ENCODE peak calls at places on chromosomes 5 and 9, in five cellular contexts. One of them, this sample, is unnamed.

GRCh38 chr9:126745574-126746411 is 59.0 kb upstream of the ZBTB43 start:
- DNase-seq in cardiac muscle cell: no peak
- DNase-seq in left ventricle myocardium superior: no peak
- DNase-seq in activated CD4-positive, alpha-beta T cell treated with anti-CD3 and anti-CD28 coated beads, Interleukin-2, amount 50 U/mL, for 4 hours: no peak
- DNase-seq in kidney tubule cell: no peak
- DNase-seq in this sample: no peak

GRCh38 chr5:6574111-6574510 is 58.7 kb downstream of the NSUN2 start:
- DNase-seq in left ventricle myocardium superior: no peak
- DNase-seq in kidney tubule cell: no peak
- DNase-seq in activated CD4-positive, alpha-beta T cell treated with anti-CD3 and anti-CD28 coated beads, Interleukin-2, amount 50 U/mL, for 4 hours: no peak
- DNase-seq in cardiac muscle cell: no peak
- DNase-seq in this sample: no peak

GRCh38 chr5:158976035-158976434 is 123.7 kb downstream of the EBF1 start:
- DNase-seq in activated CD4-positive, alpha-beta T cell treated with anti-CD3 and anti-CD28 coated beads, Interleukin-2, amount 50 U/mL, for 4 hours: no peak
- DNase-seq in kidney tubule cell: peak
- DNase-seq in left ventricle myocardium superior: no peak
- DNase-seq in cardiac muscle cell: peak
- DNase-seq in this sample: peak

GRCh38 chr9:6584881-6585597 is 60.5 kb downstream of the GLDC start:
- DNase-seq in left ventricle myocardium superior: no peak
- DNase-seq in cardiac muscle cell: peak
- DNase-seq in activated CD4-positive, alpha-beta T cell treated with anti-CD3 and anti-CD28 coated beads, Interleukin-2, amount 50 U/mL, for 4 hours: no peak
- DNase-seq in kidney tubule cell: peak
- DNase-seq in this sample: peak

GRCh38 chr5:139601429-139601828 is 40.3 kb downstream of the UBE2D2 start:
- DNase-seq in left ventricle myocardium superior: peak
- DNase-seq in kidney tubule cell: no peak
- DNase-seq in activated CD4-positive, alpha-beta T cell treated with anti-CD3 and anti-CD28 coated beads, Interleukin-2, amount 50 U/mL, for 4 hours: no peak
- DNase-seq in cardiac muscle cell: no peak
- DNase-seq in this sample: no peak

GRCh38 chr5:43037929-43038510 is 2.1 kb downstream of the ANXA2R start:
- DNase-seq in cardiac muscle cell: peak
- DNase-seq in left ventricle myocardium superior: no peak
- DNase-seq in activated CD4-positive, alpha-beta T cell treated with anti-CD3 and anti-CD28 coated beads, Interleukin-2, amount 50 U/mL, for 4 hours: no peak
- DNase-seq in kidney tubule cell: peak
- DNase-seq in this sample: peak

GRCh38 chr9:121748727-121749546 is 97.5 kb downstream of the DAB2IP start:
- DNase-seq in kidney tubule cell: no peak
- DNase-seq in left ventricle myocardium superior: peak
- DNase-seq in activated CD4-positive, alpha-beta T cell treated with anti-CD3 and anti-CD28 coated beads, Interleukin-2, amount 50 U/mL, for 4 hours: no peak
- DNase-seq in cardiac muscle cell: no peak
- DNase-seq in this sample: no peak

GRCh38 chr5:114858964-114859363 is 310.7 kb downstream of the TRIM36 start:
- DNase-seq in kidney tubule cell: no peak
- DNase-seq in cardiac muscle cell: no peak
- DNase-seq in left ventricle myocardium superior: no peak
- DNase-seq in activated CD4-positive, alpha-beta T cell treated with anti-CD3 and anti-CD28 coated beads, Interleukin-2, amount 50 U/mL, for 4 hours: no peak
- DNase-seq in this sample: no peak

GRCh38 chr9:33506626-33507370 is 17.3 kb upstream of the ANKRD18B start:
- DNase-seq in cardiac muscle cell: peak
- DNase-seq in activated CD4-positive, alpha-beta T cell treated with anti-CD3 and anti-CD28 coated beads, Interleukin-2, amount 50 U/mL, for 4 hours: no peak
- DNase-seq in left ventricle myocardium superior: no peak
- DNase-seq in kidney tubule cell: peak
- DNase-seq in this sample: peak

GRCh38 chr5:78497573-78498533 is 137.4 kb downstream of the SCAMP1 start:
- DNase-seq in left ventricle myocardium superior: peak
- DNase-seq in activated CD4-positive, alpha-beta T cell treated with anti-CD3 and anti-CD28 coated beads, Interleukin-2, amount 50 U/mL, for 4 hours: no peak
- DNase-seq in cardiac muscle cell: no peak
- DNase-seq in kidney tubule cell: no peak
- DNase-seq in this sample: no peak

GRCh38 chr5:132557425-132557805 is 638 bp downstream of the RAD50 start:
- DNase-seq in activated CD4-positive, alpha-beta T cell treated with anti-CD3 and anti-CD28 coated beads, Interleukin-2, amount 50 U/mL, for 4 hours: peak
- DNase-seq in cardiac muscle cell: peak
- DNase-seq in left ventricle myocardium superior: peak
- DNase-seq in kidney tubule cell: peak
- DNase-seq in this sample: peak

GRCh38 chr9:4855861-4856260 is 63.1 kb downstream of the RCL1 start:
- DNase-seq in kidney tubule cell: peak
- DNase-seq in cardiac muscle cell: no peak
- DNase-seq in activated CD4-positive, alpha-beta T cell treated with anti-CD3 and anti-CD28 coated beads, Interleukin-2, amount 50 U/mL, for 4 hours: no peak
- DNase-seq in left ventricle myocardium superior: no peak
- DNase-seq in this sample: no peak

GRCh38 chr9:130137081-130137869 is 34.9 kb upstream of the NCS1 start:
- DNase-seq in cardiac muscle cell: no peak
- DNase-seq in kidney tubule cell: peak
- DNase-seq in left ventricle myocardium superior: peak
- DNase-seq in activated CD4-positive, alpha-beta T cell treated with anti-CD3 and anti-CD28 coated beads, Interleukin-2, amount 50 U/mL, for 4 hours: no peak
- DNase-seq in this sample: peak

GRCh38 chr5:36523450-36523849 is 83.0 kb upstream of the SLC1A3 start:
- DNase-seq in cardiac muscle cell: no peak
- DNase-seq in activated CD4-positive, alpha-beta T cell treated with anti-CD3 and anti-CD28 coated beads, Interleukin-2, amount 50 U/mL, for 4 hours: no peak
- DNase-seq in left ventricle myocardium superior: no peak
- DNase-seq in kidney tubule cell: no peak
- DNase-seq in this sample: no peak

GRCh38 chr5:13567819-13568218 is 376.7 kb downstream of the DNAH5 start:
- DNase-seq in kidney tubule cell: peak
- DNase-seq in cardiac muscle cell: no peak
- DNase-seq in activated CD4-positive, alpha-beta T cell treated with anti-CD3 and anti-CD28 coated beads, Interleukin-2, amount 50 U/mL, for 4 hours: no peak
- DNase-seq in left ventricle myocardium superior: no peak
- DNase-seq in this sample: peak

GRCh38 chr5:52043543-52043942 is 660.3 kb downstream of the ISL1 start:
- DNase-seq in activated CD4-positive, alpha-beta T cell treated with anti-CD3 and anti-CD28 coated beads, Interleukin-2, amount 50 U/mL, for 4 hours: no peak
- DNase-seq in cardiac muscle cell: no peak
- DNase-seq in kidney tubule cell: no peak
- DNase-seq in left ventricle myocardium superior: no peak
- DNase-seq in this sample: no peak

GRCh38 chr5:142924135-142924883 is 154.1 kb downstream of the ARHGAP26 start:
- DNase-seq in left ventricle myocardium superior: no peak
- DNase-seq in activated CD4-positive, alpha-beta T cell treated with anti-CD3 and anti-CD28 coated beads, Interleukin-2, amount 50 U/mL, for 4 hours: no peak
- DNase-seq in cardiac muscle cell: peak
- DNase-seq in kidney tubule cell: no peak
- DNase-seq in this sample: no peak

GRCh38 chr5:178306430-178307225 is 74.0 kb upstream of the PHYKPL start:
- DNase-seq in left ventricle myocardium superior: no peak
- DNase-seq in cardiac muscle cell: no peak
- DNase-seq in activated CD4-positive, alpha-beta T cell treated with anti-CD3 and anti-CD28 coated beads, Interleukin-2, amount 50 U/mL, for 4 hours: no peak
- DNase-seq in kidney tubule cell: no peak
- DNase-seq in this sample: no peak

GRCh38 chr5:53569486-53569885 is 9.0 kb downstream of the NDUFS4 start:
- DNase-seq in cardiac muscle cell: no peak
- DNase-seq in kidney tubule cell: no peak
- DNase-seq in activated CD4-positive, alpha-beta T cell treated with anti-CD3 and anti-CD28 coated beads, Interleukin-2, amount 50 U/mL, for 4 hours: no peak
- DNase-seq in left ventricle myocardium superior: no peak
- DNase-seq in this sample: no peak

GRCh38 chr9:14749738-14750137 is 27.2 kb upstream of the CER1 start:
- DNase-seq in kidney tubule cell: no peak
- DNase-seq in cardiac muscle cell: no peak
- DNase-seq in activated CD4-positive, alpha-beta T cell treated with anti-CD3 and anti-CD28 coated beads, Interleukin-2, amount 50 U/mL, for 4 hours: no peak
- DNase-seq in left ventricle myocardium superior: no peak
- DNase-seq in this sample: no peak

GRCh38 chr5:119951330-119951934 is 322.1 kb downstream of the FAM170A start:
- DNase-seq in cardiac muscle cell: no peak
- DNase-seq in kidney tubule cell: no peak
- DNase-seq in activated CD4-positive, alpha-beta T cell treated with anti-CD3 and anti-CD28 coated beads, Interleukin-2, amount 50 U/mL, for 4 hours: no peak
- DNase-seq in left ventricle myocardium superior: no peak
- DNase-seq in this sample: no peak

GRCh38 chr5:11007251-11007650 is 246.2 kb upstream of the DAP start:
- DNase-seq in kidney tubule cell: peak
- DNase-seq in activated CD4-positive, alpha-beta T cell treated with anti-CD3 and anti-CD28 coated beads, Interleukin-2, amount 50 U/mL, for 4 hours: no peak
- DNase-seq in left ventricle myocardium superior: peak
- DNase-seq in cardiac muscle cell: no peak
- DNase-seq in this sample: no peak

GRCh38 chr5:171808951-171809350 is 23.3 kb downstream of the SMIM23 start:
- DNase-seq in activated CD4-positive, alpha-beta T cell treated with anti-CD3 and anti-CD28 coated beads, Interleukin-2, amount 50 U/mL, for 4 hours: no peak
- DNase-seq in cardiac muscle cell: no peak
- DNase-seq in kidney tubule cell: peak
- DNase-seq in left ventricle myocardium superior: no peak
- DNase-seq in this sample: no peak

GRCh38 chr5:135800656-135801055 is 33.8 kb upstream of the SLC25A48 start:
- DNase-seq in activated CD4-positive, alpha-beta T cell treated with anti-CD3 and anti-CD28 coated beads, Interleukin-2, amount 50 U/mL, for 4 hours: no peak
- DNase-seq in kidney tubule cell: no peak
- DNase-seq in left ventricle myocardium superior: no peak
- DNase-seq in cardiac muscle cell: no peak
- DNase-seq in this sample: no peak

GRCh38 chr5:5726401-5726800 is 303.9 kb downstream of the ICE1 start:
- DNase-seq in left ventricle myocardium superior: no peak
- DNase-seq in kidney tubule cell: no peak
- DNase-seq in activated CD4-positive, alpha-beta T cell treated with anti-CD3 and anti-CD28 coated beads, Interleukin-2, amount 50 U/mL, for 4 hours: no peak
- DNase-seq in cardiac muscle cell: no peak
- DNase-seq in this sample: no peak

GRCh38 chr5:109485030-109485429 is 75.3 kb upstream of the PJA2 start:
- DNase-seq in kidney tubule cell: peak
- DNase-seq in cardiac muscle cell: peak
- DNase-seq in activated CD4-positive, alpha-beta T cell treated with anti-CD3 and anti-CD28 coated beads, Interleukin-2, amount 50 U/mL, for 4 hours: no peak
- DNase-seq in left ventricle myocardium superior: peak
- DNase-seq in this sample: no peak

GRCh38 chr5:72160959-72161358 is 53.7 kb downstream of the MAP1B start:
- DNase-seq in kidney tubule cell: peak
- DNase-seq in activated CD4-positive, alpha-beta T cell treated with anti-CD3 and anti-CD28 coated beads, Interleukin-2, amount 50 U/mL, for 4 hours: no peak
- DNase-seq in cardiac muscle cell: no peak
- DNase-seq in left ventricle myocardium superior: no peak
- DNase-seq in this sample: no peak

GRCh38 chr5:159805021-159805420 is 111.3 kb upstream of the ADRA1B start:
- DNase-seq in kidney tubule cell: no peak
- DNase-seq in activated CD4-positive, alpha-beta T cell treated with anti-CD3 and anti-CD28 coated beads, Interleukin-2, amount 50 U/mL, for 4 hours: no peak
- DNase-seq in left ventricle myocardium superior: peak
- DNase-seq in cardiac muscle cell: peak
- DNase-seq in this sample: no peak

GRCh38 chr5:36301858-36302603 is at the start of gene RANBP3L:
- DNase-seq in cardiac muscle cell: peak
- DNase-seq in left ventricle myocardium superior: no peak
- DNase-seq in kidney tubule cell: no peak
- DNase-seq in activated CD4-positive, alpha-beta T cell treated with anti-CD3 and anti-CD28 coated beads, Interleukin-2, amount 50 U/mL, for 4 hours: no peak
- DNase-seq in this sample: no peak

GRCh38 chr5:172274951-172275753 is 8.4 kb downstream of the UBTD2 start:
- DNase-seq in activated CD4-positive, alpha-beta T cell treated with anti-CD3 and anti-CD28 coated beads, Interleukin-2, amount 50 U/mL, for 4 hours: peak
- DNase-seq in left ventricle myocardium superior: no peak
- DNase-seq in cardiac muscle cell: peak
- DNase-seq in kidney tubule cell: peak
- DNase-seq in this sample: peak

GRCh38 chr9:29865764-29866313 is 2292.6 kb upstream of the C9orf72 start:
- DNase-seq in kidney tubule cell: no peak
- DNase-seq in left ventricle myocardium superior: no peak
- DNase-seq in cardiac muscle cell: no peak
- DNase-seq in activated CD4-positive, alpha-beta T cell treated with anti-CD3 and anti-CD28 coated beads, Interleukin-2, amount 50 U/mL, for 4 hours: no peak
- DNase-seq in this sample: no peak

GRCh38 chr5:135399838-135400542 is 959 bp upstream of the MACROH2A1 start:
- DNase-seq in left ventricle myocardium superior: no peak
- DNase-seq in activated CD4-positive, alpha-beta T cell treated with anti-CD3 and anti-CD28 coated beads, Interleukin-2, amount 50 U/mL, for 4 hours: no peak
- DNase-seq in kidney tubule cell: no peak
- DNase-seq in cardiac muscle cell: no peak
- DNase-seq in this sample: no peak

GRCh38 chr5:146562461-146562860 is 46.5 kb upstream of the GPR151 start:
- DNase-seq in cardiac muscle cell: no peak
- DNase-seq in activated CD4-positive, alpha-beta T cell treated with anti-CD3 and anti-CD28 coated beads, Interleukin-2, amount 50 U/mL, for 4 hours: no peak
- DNase-seq in kidney tubule cell: no peak
- DNase-seq in left ventricle myocardium superior: no peak
- DNase-seq in this sample: no peak

GRCh38 chr5:87717761-87718160 is 305.0 kb upstream of the CCNH start:
- DNase-seq in left ventricle myocardium superior: no peak
- DNase-seq in activated CD4-positive, alpha-beta T cell treated with anti-CD3 and anti-CD28 coated beads, Interleukin-2, amount 50 U/mL, for 4 hours: no peak
- DNase-seq in kidney tubule cell: no peak
- DNase-seq in cardiac muscle cell: no peak
- DNase-seq in this sample: no peak

GRCh38 chr5:89584339-89584956 is 701.5 kb upstream of the MEF2C start:
- DNase-seq in kidney tubule cell: peak
- DNase-seq in cardiac muscle cell: peak
- DNase-seq in left ventricle myocardium superior: no peak
- DNase-seq in activated CD4-positive, alpha-beta T cell treated with anti-CD3 and anti-CD28 coated beads, Interleukin-2, amount 50 U/mL, for 4 hours: no peak
- DNase-seq in this sample: peak

GRCh38 chr5:178271726-178272479 is 39.3 kb upstream of the PHYKPL start:
- DNase-seq in activated CD4-positive, alpha-beta T cell treated with anti-CD3 and anti-CD28 coated beads, Interleukin-2, amount 50 U/mL, for 4 hours: no peak
- DNase-seq in cardiac muscle cell: no peak
- DNase-seq in kidney tubule cell: no peak
- DNase-seq in left ventricle myocardium superior: no peak
- DNase-seq in this sample: no peak

GRCh38 chr5:109030360-109031143 is 282.9 kb downstream of the FER start:
- DNase-seq in cardiac muscle cell: peak
- DNase-seq in left ventricle myocardium superior: no peak
- DNase-seq in activated CD4-positive, alpha-beta T cell treated with anti-CD3 and anti-CD28 coated beads, Interleukin-2, amount 50 U/mL, for 4 hours: no peak
- DNase-seq in kidney tubule cell: peak
- DNase-seq in this sample: no peak

GRCh38 chr9:114507726-114508125 is 2.5 kb upstream of the WHRN start:
- DNase-seq in activated CD4-positive, alpha-beta T cell treated with anti-CD3 and anti-CD28 coated beads, Interleukin-2, amount 50 U/mL, for 4 hours: no peak
- DNase-seq in left ventricle myocardium superior: no peak
- DNase-seq in kidney tubule cell: peak
- DNase-seq in cardiac muscle cell: peak
- DNase-seq in this sample: no peak

GRCh38 chr5:13957032-13957645 is 12.7 kb upstream of the DNAH5 start:
- DNase-seq in kidney tubule cell: peak
- DNase-seq in activated CD4-positive, alpha-beta T cell treated with anti-CD3 and anti-CD28 coated beads, Interleukin-2, amount 50 U/mL, for 4 hours: no peak
- DNase-seq in cardiac muscle cell: peak
- DNase-seq in left ventricle myocardium superior: no peak
- DNase-seq in this sample: peak

This sample was measured in RCC 7860.